ENCODE peak calls at places on chromosome 7, in six cellular contexts. K is HTR-8/SVneo; B is activated CD8-positive, alpha-beta memory T cell treated with anti-CD3 and anti-CD28 coated beads, Interleukin-2, amount 50 U/mL, for 4 hours; Y is hippocampal formation; G is NCI-H1092 treated with DMSO at 0.1 percent for 48 hours; H is stomach. P is an unnamed sample.
A peak's percentile ranks its signal among the peaks of the same experiment; 100 is the strongest.

GRCh38 chr7:4879401-4880081 is 4.0 kb downstream of the RADIL start:
- DNase-seq in K (no peak), B (no peak), Y (no peak), G (no peak), H (no peak), P (no peak)

GRCh38 chr7:157789094-157789493 is 452.3 kb downstream of the DNAJB6 start:
- DNase-seq in K (no peak), B (no peak), Y (no peak), G (no peak), H (no peak), P (no peak)

GRCh38 chr7:152597514-152597913 is 78.4 kb downstream of the XRCC2 start:
- DNase-seq in K (no peak), B (no peak), Y (no peak), G (no peak), H (peak; percentile 15), P (no peak)

GRCh38 chr7:6637544-6638229 is 569 bp downstream of the ZNF316 start:
- DNase-seq in K (peak; percentile 88), B (peak; percentile 65), Y (no peak), G (peak; percentile 37), H (no peak), P (no peak)

GRCh38 chr7:129774359-129774758 is 162.8 kb downstream of the NRF1 start:
- DNase-seq in K (peak; percentile 28), B (no peak), Y (no peak), G (peak; percentile 35), H (no peak), P (no peak)

GRCh38 chr7:95473276-95473985 is 12.3 kb upstream of the ASB4 start:
- DNase-seq in K (no peak), B (no peak), Y (no peak), G (peak; percentile 99), H (no peak), P (no peak)

GRCh38 chr7:73612598-73613269 is 11.6 kb downstream of the MLXIPL start:
- DNase-seq in K (no peak), B (no peak), Y (no peak), G (no peak), H (peak; percentile 45), P (no peak)

GRCh38 chr7:44964384-44964830 is 14.4 kb downstream of the MYO1G start:
- DNase-seq in K (no peak), B (no peak), Y (no peak), G (no peak), H (no peak), P (no peak)

GRCh38 chr7:22361320-22361719 is 4.4 kb upstream of the RAPGEF5 start:
- DNase-seq in K (no peak), B (no peak), Y (no peak), G (no peak), H (no peak), P (no peak)

GRCh38 chr7:157389951-157390730 is 53.3 kb downstream of the DNAJB6 start:
- DNase-seq in K (no peak), B (peak; percentile 23), Y (no peak), G (no peak), H (no peak), P (peak; percentile 65)

GRCh38 chr7:16114633-16115032 is 306.7 kb downstream of the CRPPA start:
- DNase-seq in K (peak; percentile 4), B (no peak), Y (no peak), G (peak; percentile 45), H (no peak), P (no peak)

GRCh38 chr7:45575501-45576248 is 1.5 kb downstream of the ADCY1 start:
- DNase-seq in K (no peak), B (no peak), Y (no peak), G (peak; percentile 36), H (no peak), P (no peak)

GRCh38 chr7:26567263-26567662 is 275.6 kb downstream of the SNX10 start:
- DNase-seq in K (no peak), B (no peak), Y (no peak), G (no peak), H (no peak), P (no peak)

GRCh38 chr7:134186022-134186421 is 58.9 kb downstream of the LRGUK start:
- DNase-seq in K (no peak), B (no peak), Y (no peak), G (no peak), H (no peak), P (no peak)

GRCh38 chr7:51328351-51328801 is 11.8 kb upstream of the COBL start:
- DNase-seq in K (no peak), B (no peak), Y (no peak), G (no peak), H (no peak), P (no peak)

GRCh38 chr7:158061031-158061630 is 526.5 kb downstream of the PTPRN2 start:
- DNase-seq in K (no peak), B (no peak), Y (no peak), G (no peak), H (no peak), P (no peak)

GRCh38 chr7:6162331-6162620 is 110.1 kb downstream of the CYTH3 start:
- DNase-seq in K (no peak), B (no peak), Y (no peak), G (no peak), H (no peak), P (peak; percentile 26)

GRCh38 chr7:152735443-152736004 is 24.0 kb upstream of the ACTR3B start:
- DNase-seq in K (no peak), B (no peak), Y (no peak), G (peak; percentile 11), H (no peak), P (no peak)

GRCh38 chr7:26777383-26777782 is 87.0 kb downstream of the SKAP2 start:
- DNase-seq in K (no peak), B (no peak), Y (no peak), G (peak; percentile 16), H (no peak), P (no peak)

GRCh38 chr7:98805956-98806838 is 63.6 kb downstream of the TMEM130 start:
- DNase-seq in K (no peak), B (no peak), Y (no peak), G (no peak), H (no peak), P (no peak)